ENCODE peak calls at places on chromosomes 1 and 21, in eight cellular contexts. Z, L, V, K, G, N, S and J are unnamed samples.

GRCh38 chr1:39857479-39857878 is 25.8 kb downstream of the TRIT1 start:
- DNase-seq in Z (no peak), L (no peak), V (no peak), K (no peak), G (no peak), N (no peak), S (no peak), J (no peak)

GRCh38 chr1:44778705-44779576 is 3.6 kb downstream of the RPS8 start:
- DNase-seq in Z (no peak), L (no peak), V (no peak), K (no peak), G (no peak), N (no peak), S (no peak), J (no peak)

GRCh38 chr1:243261389-243261788 is 5.5 kb downstream of the SDCCAG8 start:
- DNase-seq in Z (no peak), L (no peak), V (no peak), K (no peak), G (no peak), N (no peak), S (no peak), J (no peak)

GRCh38 chr1:110211503-110212164 is 1.5 kb downstream of the KCNC4 start:
- DNase-seq in Z (no peak), L (no peak), V (peak; percentile 7), K (no peak), G (no peak), N (no peak), S (no peak), J (no peak)

GRCh38 chr1:99808391-99809115 is 41.6 kb upstream of the AGL start:
- DNase-seq in Z (peak; percentile 20), L (peak; percentile 19), V (peak; percentile 41), K (peak; percentile 28), G (peak; percentile 82), N (peak; percentile 66), S (peak; percentile 94), J (peak; percentile 86)

GRCh38 chr1:91755888-91756287 is 130.1 kb downstream of the TGFBR3 start:
- DNase-seq in Z (no peak), L (no peak), V (no peak), K (no peak), G (no peak), N (no peak), S (no peak), J (no peak)

GRCh38 chr1:68355614-68356013 is 94.1 kb downstream of the RPE65 start:
- DNase-seq in Z (no peak), L (no peak), V (no peak), K (no peak), G (no peak), N (no peak), S (no peak), J (no peak)

GRCh38 chr1:17538428-17539130 is 919 bp upstream of the ARHGEF10L start:
- DNase-seq in Z (no peak), L (peak; percentile 79), V (no peak), K (no peak), G (no peak), N (no peak), S (no peak), J (no peak)

GRCh38 chr1:180912211-180912800 is 391 bp upstream of the KIAA1614 start:
- DNase-seq in Z (no peak), L (no peak), V (peak; percentile 13), K (no peak), G (no peak), N (no peak), S (no peak), J (no peak)

GRCh38 chr21:34844033-34844923 is 175.5 kb downstream of the CLIC6 start:
- DNase-seq in Z (no peak), L (no peak), V (no peak), K (peak; percentile 59), G (no peak), N (peak; percentile 56), S (no peak), J (no peak)

GRCh38 chr1:100721502-100722205 is 2.1 kb downstream of the VCAM1 start:
- DNase-seq in Z (no peak), L (no peak), V (peak; percentile 10), K (no peak), G (peak; percentile 76), N (no peak), S (peak; percentile 97), J (peak; percentile 72)

GRCh38 chr1:150798509-150798908 is 9.6 kb downstream of the CTSK start:
- DNase-seq in Z (no peak), L (no peak), V (no peak), K (no peak), G (no peak), N (no peak), S (no peak), J (no peak)

GRCh38 chr1:162252209-162252608 is 124.4 kb downstream of the SPATA46 start:
- DNase-seq in Z (no peak), L (no peak), V (no peak), K (no peak), G (no peak), N (no peak), S (no peak), J (no peak)

GRCh38 chr1:1591452-1591851 is 8.5 kb downstream of the FNDC10 start:
- DNase-seq in Z (no peak), L (no peak), V (no peak), K (no peak), G (no peak), N (no peak), S (no peak), J (no peak)

GRCh38 chr1:223531742-223532341 is 133.7 kb downstream of the CAPN8 start:
- DNase-seq in Z (peak; percentile 9), L (peak; percentile 67), V (peak; percentile 85), K (peak; percentile 10), G (peak; percentile 65), N (peak; percentile 32), S (no peak), J (no peak)

GRCh38 chr1:203056516-203056915 is 29.3 kb downstream of the MYOG start:
- DNase-seq in Z (no peak), L (no peak), V (no peak), K (no peak), G (no peak), N (no peak), S (no peak), J (no peak)

GRCh38 chr1:169019419-169020058 is 87.0 kb upstream of the ATP1B1 start:
- DNase-seq in Z (no peak), L (no peak), V (no peak), K (no peak), G (no peak), N (no peak), S (no peak), J (no peak)

GRCh38 chr1:10633416-10633815 is 158.7 kb downstream of the PEX14 start:
- DNase-seq in Z (no peak), L (no peak), V (no peak), K (no peak), G (no peak), N (no peak), S (no peak), J (no peak)

GRCh38 chr1:65009724-65010420 is 43.5 kb upstream of the JAK1 start:
- DNase-seq in Z (no peak), L (no peak), V (no peak), K (no peak), G (no peak), N (no peak), S (no peak), J (no peak)